ENCODE peak calls at places on chromosomes 3 and 15, in six cellular contexts. K, E, U, W, B and J are unnamed samples.

GRCh38 chr3:126672340-126672739 is 17.4 kb upstream of the TXNRD3 start:
- DNase-seq in K (no peak), E (no peak), U (no peak), W (no peak), B (no peak), J (no peak)

GRCh38 chr15:60479711-60480110 is 769 bp upstream of the ICE2 start:
- DNase-seq in K (no peak), E (no peak), U (no peak), W (peak; percentile 11), B (no peak), J (no peak)

GRCh38 chr3:38576131-38577088 is 73.1 kb downstream of the SCN5A start:
- DNase-seq in K (no peak), E (no peak), U (no peak), W (no peak), B (no peak), J (peak; percentile 29)

GRCh38 chr3:190012314-190012782 is 108.3 kb downstream of the P3H2 start:
- DNase-seq in K (no peak), E (no peak), U (no peak), W (no peak), B (no peak), J (no peak)

GRCh38 chr15:72338617-72339321 is 18.8 kb upstream of the CELF6 start:
- DNase-seq in K (no peak), E (peak; percentile 41), U (no peak), W (no peak), B (peak; percentile 58), J (no peak)

GRCh38 chr3:3170998-3171397 is 8.5 kb downstream of the CRBN start:
- DNase-seq in K (no peak), E (no peak), U (no peak), W (no peak), B (peak; percentile 10), J (no peak)

GRCh38 chr3:136543385-136543784 is 208.8 kb downstream of the STAG1 start:
- DNase-seq in K (no peak), E (no peak), U (no peak), W (no peak), B (no peak), J (no peak)

GRCh38 chr3:125240496-125240895 is 27.9 kb upstream of the SLC12A8 start:
- DNase-seq in K (no peak), E (no peak), U (no peak), W (no peak), B (peak; percentile 13), J (no peak)

GRCh38 chr3:27486328-27486727 is 2.1 kb upstream of the SLC4A7 start:
- DNase-seq in K (no peak), E (no peak), U (no peak), W (no peak), B (no peak), J (no peak)

GRCh38 chr3:191499307-191500125 is 38.6 kb downstream of the PYDC2 start:
- DNase-seq in K (peak; percentile 35), E (no peak), U (no peak), W (no peak), B (no peak), J (peak; percentile 44)

GRCh38 chr15:76328962-76329361 is 7.6 kb upstream of the ISL2 start:
- DNase-seq in K (no peak), E (no peak), U (no peak), W (no peak), B (no peak), J (no peak)

GRCh38 chr15:51161491-51162260 is 67.0 kb upstream of the TNFAIP8L3 start:
- DNase-seq in K (no peak), E (no peak), U (no peak), W (no peak), B (no peak), J (no peak)

GRCh38 chr15:70127288-70127746 is 29.6 kb upstream of the TLE3 start:
- DNase-seq in K (no peak), E (peak; percentile 65), U (no peak), W (no peak), B (no peak), J (no peak)

GRCh38 chr3:101193957-101194356 is 126.4 kb downstream of the IMPG2 start:
- DNase-seq in K (no peak), E (no peak), U (no peak), W (no peak), B (no peak), J (no peak)

GRCh38 chr3:194273396-194274310 is 77.5 kb downstream of the CPN2 start:
- DNase-seq in K (no peak), E (no peak), U (no peak), W (no peak), B (no peak), J (no peak)

GRCh38 chr3:78497025-78497424 is 1270.8 kb downstream of the ROBO1 start:
- DNase-seq in K (no peak), E (no peak), U (no peak), W (no peak), B (no peak), J (no peak)

GRCh38 chr15:53976844-53977392 is 1.3 kb upstream of the UNC13C start:
- DNase-seq in K (peak; percentile 30), E (no peak), U (no peak), W (no peak), B (no peak), J (peak; percentile 19)

GRCh38 chr3:127172670-127173515 is 20.0 kb upstream of the PRR23E start:
- DNase-seq in K (no peak), E (no peak), U (no peak), W (no peak), B (peak; percentile 52), J (no peak)